ENCODE peak calls at places on chromosomes 13 and 19, in eight cellular contexts. Z, A, K, S, W, L, N and Y are unnamed samples.

GRCh38 chr13:71722206-71722605 is 144.8 kb downstream of the DACH1 start:
- DNase-seq in Z (no peak), N (no peak), L (no peak), S (no peak), A (peak; percentile 7), K (no peak), W (peak; percentile 20), Y (no peak)

GRCh38 chr19:48968813-48969218 is 3.7 kb downstream of the FTL start:
- DNase-seq in K (no peak), A (no peak), L (no peak), W (no peak), Z (no peak), S (no peak), N (no peak), Y (no peak)

GRCh38 chr13:99018418-99019180 is 40.7 kb upstream of the DOCK9 start:
- DNase-seq in A (peak; percentile 68), K (no peak), S (peak; percentile 47), Z (no peak), N (no peak), W (peak; percentile 59), L (peak; percentile 79), Y (peak; percentile 65)

GRCh38 chr19:17877696-17878095 is 6.0 kb downstream of the SLC5A5 start:
- DNase-seq in S (no peak), N (no peak), K (no peak), A (no peak), Z (no peak), W (no peak), L (no peak), Y (no peak)

GRCh38 chr19:33374406-33374703 is 846 bp downstream of the CEBPG start:
- DNase-seq in L (peak; percentile 44), N (peak; percentile 48), Z (no peak), S (peak; percentile 46), A (peak; percentile 27), W (peak; percentile 34), K (no peak), Y (no peak)

GRCh38 chr13:99416411-99417121 is 84.7 kb upstream of the TM9SF2 start:
- DNase-seq in N (no peak), A (no peak), W (no peak), S (no peak), Z (no peak), L (no peak), K (peak; percentile 56), Y (no peak)

GRCh38 chr13:74039154-74039553 is 95.0 kb downstream of the KLF12 start:
- DNase-seq in Z (no peak), L (no peak), S (no peak), N (no peak), W (no peak), K (no peak), A (no peak), Y (no peak)

GRCh38 chr19:12943437-12944044 is 2.1 kb upstream of the RAD23A start:
- DNase-seq in L (no peak), W (no peak), N (no peak), A (no peak), Z (no peak), K (no peak), S (no peak), Y (no peak)

GRCh38 chr13:105144020-105144419 is 1391.4 kb downstream of the EFNB2 start:
- DNase-seq in Z (no peak), N (no peak), S (no peak), W (no peak), L (no peak), K (no peak), A (no peak), Y (no peak)

GRCh38 chr19:1013218-1013617 is 7.7 kb downstream of the TMEM259 start:
- DNase-seq in A (no peak), N (no peak), W (no peak), S (no peak), K (no peak), Z (no peak), L (no peak), Y (no peak)

GRCh38 chr13:33279414-33279813 is 6.1 kb downstream of the STARD13 start:
- DNase-seq in W (no peak), S (no peak), A (no peak), Z (no peak), N (no peak), K (no peak), L (no peak), Y (no peak)

DNA sequence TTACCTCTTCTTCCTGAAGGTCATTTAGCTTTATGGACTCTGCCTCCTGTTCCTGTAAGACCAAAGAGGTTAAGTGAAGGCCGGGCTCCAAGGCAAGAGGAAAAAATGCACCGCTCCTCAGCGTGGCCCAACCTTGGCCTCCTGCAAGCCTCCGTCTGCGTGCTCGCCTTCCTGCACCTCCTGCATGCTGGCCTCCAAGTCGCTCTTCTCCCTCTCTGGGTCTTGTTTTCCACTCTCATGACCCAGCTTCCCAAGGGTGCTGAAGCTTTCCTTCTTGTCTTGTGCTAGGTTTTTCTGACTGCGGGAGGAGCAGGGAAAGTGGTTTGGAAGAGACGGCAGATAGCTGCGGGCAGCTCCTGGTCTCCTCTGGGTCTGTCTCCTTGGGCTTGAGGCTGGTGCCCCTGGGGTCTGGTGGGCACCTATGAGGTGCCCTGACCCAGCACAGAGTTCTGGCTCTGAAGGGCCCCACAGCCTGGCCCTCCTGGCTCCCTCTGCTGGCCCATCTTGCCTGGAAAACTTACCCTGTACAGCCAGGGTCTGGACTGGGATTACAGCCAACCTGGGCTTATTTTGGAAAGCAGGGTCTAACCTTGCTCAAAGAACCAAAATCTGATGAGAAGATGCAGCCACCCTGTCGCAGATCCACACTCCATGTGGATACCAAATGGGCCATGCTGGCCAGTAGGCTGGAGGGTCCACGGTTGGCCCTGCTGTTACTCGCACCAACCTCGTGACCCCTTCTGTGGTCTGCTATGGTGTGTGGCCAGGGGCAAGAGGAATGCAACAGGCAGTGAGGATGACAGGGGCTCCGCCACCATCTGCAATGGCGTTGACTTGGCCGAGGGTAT is 5.2 kb downstream of the C13orf46 start:
- DNase-seq in L (no peak), W (no peak), A (no peak), Z (no peak), K (peak; percentile 48), N (no peak), S (no peak), Y (no peak)
- TF ChIP-seq CTCF in L (no peak), W (no peak), A (no peak), Z (peak; percentile 22), K (no peak), N (no peak), S (no peak), Y (no peak)

GRCh38 chr19:7840629-7841028 is 10.6 kb downstream of the EVI5L start:
- DNase-seq in L (no peak), K (no peak), N (no peak), W (no peak), S (no peak), A (no peak), Z (no peak), Y (no peak)
- H3K4me3 ChIP-seq in L (no peak overlapping the region), K (no peak overlapping the region), N (no peak overlapping the region), W (no peak overlapping the region), S (no peak overlapping the region), A (no peak overlapping the region), Z (no peak overlapping the region), Y (no peak overlapping the region)

DNA sequence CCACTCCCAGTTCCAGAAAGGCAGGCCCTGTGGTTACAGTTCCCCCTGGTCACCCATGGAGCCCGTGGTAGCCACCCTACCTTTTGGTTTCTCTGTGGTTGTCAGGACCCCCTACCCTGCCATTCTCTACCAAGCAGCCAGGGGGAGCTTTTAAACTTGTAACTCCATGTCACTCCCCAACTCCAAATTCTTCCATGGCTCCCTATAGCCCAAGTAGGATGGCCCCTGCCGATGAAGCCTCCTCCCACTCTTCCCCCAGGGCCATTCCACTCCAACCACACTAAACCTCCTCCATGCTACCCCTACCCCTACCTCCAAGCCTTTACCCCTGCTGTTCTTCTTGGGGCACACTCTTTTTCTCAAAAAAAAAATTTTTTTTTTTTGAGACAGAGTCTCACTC is 2.2 kb downstream of the S1PR2 start:
- DNase-seq in K (no peak), A (peak; percentile 41), S (peak; percentile 52), L (peak; percentile 51), W (peak; percentile 25), Z (peak; percentile 35), N (no peak), Y (peak; percentile 71)
- TF ChIP-seq CTCF in K (peak; percentile 61), A (peak; percentile 51), S (peak; percentile 61), L (peak; percentile 59), W (peak; percentile 50), Z (peak; percentile 67), N (peak; percentile 27), Y (peak; percentile 61)

GRCh38 chr19:11639245-11639601 is 41.9 kb downstream of the ZNF627 start:
- DNase-seq in Z (no peak), A (no peak), S (no peak), K (no peak), N (no peak), W (no peak), L (no peak), Y (no peak)
- H3K4me3 ChIP-seq in Z (no peak overlapping the region), A (no peak overlapping the region), S (peak overlapping the region; percentile 74), K (peak overlapping the region; percentile 65), N (no peak overlapping the region), W (no peak overlapping the region), L (no peak overlapping the region), Y (no peak overlapping the region)